ENCODE peak calls at places on chromosomes 13 and 19, in seven cellular contexts. Q is neural progenitor cell; F is kidney epithelial cell; K is AG10803; E is bronchial epithelial cell; I is CD8-positive, alpha-beta T cell; B is tibial nerve. G is an unnamed sample.

GRCh38 chr19:29804493-29804892 is 7.3 kb upstream of the CCNE1 start:
- DNase-seq in Q (no peak), F (no peak), K (no peak), E (no peak), I (no peak), B (no peak), G (no peak)

GRCh38 chr13:59483441-59484116 is 680.1 kb downstream of the DIAPH3 start:
- DNase-seq in Q (no peak), F (no peak), K (peak), E (no peak), I (no peak), B (no peak), G (no peak)

GRCh38 chr19:1221141-1221903 is 15.7 kb downstream of the STK11 start:
- DNase-seq in Q (peak), F (no peak), K (peak), E (no peak), I (no peak), B (no peak), G (no peak)

GRCh38 chr13:112444001-112444311 is 67.8 kb downstream of the SPACA7 start:
- DNase-seq in Q (peak), F (no peak), K (peak), E (peak), I (peak), B (peak), G (no peak)

GRCh38 chr13:33150146-33150545 is 133.9 kb downstream of the KL start:
- DNase-seq in Q (no peak), F (no peak), K (no peak), E (peak), I (no peak), B (no peak), G (no peak)

GRCh38 chr19:20238025-20238623 is 71.1 kb downstream of the ZNF486 start:
- DNase-seq in Q (peak), F (peak), K (peak), E (peak), I (peak), B (peak), G (peak)

GRCh38 chr19:37718357-37718756 is 1.2 kb downstream of the ZNF607 start:
- DNase-seq in Q (peak), F (no peak), K (no peak), E (peak), I (no peak), B (no peak), G (no peak)

GRCh38 chr19:17741456-17741855 is 9.8 kb upstream of the FCHO1 start:
- DNase-seq in Q (no peak), F (no peak), K (no peak), E (no peak), I (no peak), B (no peak), G (no peak)

GRCh38 chr13:39268398-39268797 is 230.1 kb downstream of the NHLRC3 start:
- DNase-seq in Q (no peak), F (no peak), K (no peak), E (no peak), I (no peak), B (no peak), G (no peak)

GRCh38 chr19:38727868-38728660 is 16.2 kb downstream of the CAPN12 start:
- DNase-seq in Q (no peak), F (no peak), K (no peak), E (no peak), I (no peak), B (no peak), G (no peak)

GRCh38 chr19:38394488-38394887 is 6.0 kb downstream of the SPRED3 start:
- DNase-seq in Q (peak), F (no peak), K (no peak), E (peak), I (peak), B (no peak), G (no peak)

GRCh38 chr19:38989066-38989605 is 13.6 kb upstream of the FBXO17 start:
- DNase-seq in Q (peak), F (no peak), K (peak), E (no peak), I (no peak), B (no peak), G (no peak)

GRCh38 chr13:113474179-113474578 is 16.3 kb downstream of the DCUN1D2 start:
- DNase-seq in Q (no peak), F (no peak), K (peak), E (no peak), I (no peak), B (no peak), G (no peak)

GRCh38 chr19:11265785-11266236 is 3.5 kb upstream of the DOCK6 start:
- DNase-seq in Q (no peak), F (no peak), K (no peak), E (peak), I (no peak), B (no peak), G (no peak)

GRCh38 chr19:2188708-2189385 is 25.1 kb downstream of the DOT1L start:
- DNase-seq in Q (no peak), F (no peak), K (peak), E (peak), I (no peak), B (no peak), G (no peak)

GRCh38 chr19:48970923-48971395 is 5.8 kb downstream of the FTL start:
- DNase-seq in Q (peak), F (no peak), K (peak), E (peak), I (peak), B (peak), G (no peak)

GRCh38 chr19:23916991-23917390 is 2.3 kb downstream of the ZNF726 start:
- DNase-seq in Q (no peak), F (no peak), K (peak), E (peak), I (no peak), B (no peak), G (peak)

GRCh38 chr13:44872751-44873150 is 116.5 kb downstream of the NUFIP1 start:
- DNase-seq in Q (no peak), F (no peak), K (no peak), E (no peak), I (no peak), B (no peak), G (no peak)

GRCh38 chr13:76939215-76939614 is 9.1 kb upstream of the ACOD1 start:
- DNase-seq in Q (no peak), F (no peak), K (peak), E (peak), I (no peak), B (no peak), G (no peak)

GRCh38 chr13:66102864-66103263 is 1127.3 kb downstream of the PCDH9 start:
- DNase-seq in Q (no peak), F (no peak), K (peak), E (no peak), I (no peak), B (no peak), G (no peak)

GRCh38 chr13:68369739-68370138 is 1139.6 kb upstream of the PCDH9 start:
- DNase-seq in Q (no peak), F (peak), K (no peak), E (peak), I (no peak), B (no peak), G (no peak)

GRCh38 chr19:49795615-49796014 is 17.5 kb downstream of the FUZ start:
- DNase-seq in Q (no peak), F (no peak), K (no peak), E (no peak), I (no peak), B (no peak), G (no peak)

GRCh38 chr19:29660835-29661234 is 4.4 kb upstream of the PLEKHF1 start:
- DNase-seq in Q (no peak), F (no peak), K (no peak), E (no peak), I (peak), B (no peak), G (no peak)

DNA sequence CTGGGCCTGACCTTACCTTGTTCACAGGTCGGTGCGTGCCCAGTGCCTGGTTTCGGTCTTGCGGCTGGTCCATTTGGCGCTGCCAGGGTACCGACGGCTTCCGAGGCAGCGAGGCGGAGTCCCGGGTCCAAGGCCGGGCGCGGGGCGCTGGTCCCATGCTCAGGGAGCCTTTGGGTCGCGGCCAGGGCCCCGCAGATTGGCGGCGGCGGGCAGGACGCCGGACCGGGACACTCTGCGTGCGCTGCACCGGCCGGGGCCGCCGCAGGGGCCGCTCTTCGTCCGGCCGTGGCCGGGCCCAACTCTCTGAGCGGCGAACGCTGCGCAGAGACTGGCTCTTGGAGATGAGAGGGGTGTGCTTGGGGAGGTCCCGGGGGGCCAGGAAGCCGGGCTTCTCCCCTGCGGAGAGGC is 3.3 kb upstream of the WIZ start:
- DNase-seq in Q (peak), F (no peak), K (no peak), E (no peak), I (no peak), B (no peak), G (no peak)
- H3K4me3 ChIP-seq in Q (peak), F (peak), K (peak), E (peak), I (no peak), B (peak), G (peak)

GRCh38 chr13:51923983-51924539 is 62.3 kb downstream of the CCDC70 start:
- DNase-seq in Q (peak), F (no peak), K (no peak), E (no peak), I (no peak), B (no peak), G (no peak)
- TF ChIP-seq CTCF in Q (peak), F (peak), K (peak), E (peak), I (no peak), B (no peak), G (peak)

GRCh38 chr19:7905298-7905697 is 1.6 kb downstream of the MAP2K7 start:
- DNase-seq in Q (no peak), F (no peak), K (no peak), E (no peak), I (no peak), B (no peak), G (no peak)
- H3K4me3 ChIP-seq in Q (no peak), F (no peak), K (peak), E (no peak), I (no peak), B (peak), G (peak)

GRCh38 chr19:35590875-35591274 is 4.9 kb downstream of the PMIS2 start:
- DNase-seq in Q (no peak), F (no peak), K (no peak), E (no peak), I (no peak), B (no peak), G (no peak)

GRCh38 chr19:35595928-35596327 is 10.0 kb downstream of the PMIS2 start:
- DNase-seq in Q (no peak), F (no peak), K (no peak), E (no peak), I (no peak), B (no peak), G (no peak)

GRCh38 chr19:35587326-35587725 is 1.4 kb downstream of the PMIS2 start:
- DNase-seq in Q (no peak), F (no peak), K (peak), E (no peak), I (no peak), B (no peak), G (no peak)

GRCh38 chr19:35596366-35596999 is 10.5 kb downstream of the PMIS2 start:
- DNase-seq in Q (no peak), F (no peak), K (no peak), E (no peak), I (no peak), B (no peak), G (no peak)

GRCh38 chr19:35592226-35592625 is 6.3 kb downstream of the PMIS2 start:
- DNase-seq in Q (peak), F (no peak), K (peak), E (peak), I (no peak), B (no peak), G (no peak)
- TF ChIP-seq CTCF in Q (peak), F (peak), K (peak), E (peak), I (peak), B (no peak), G (peak)

DNA sequence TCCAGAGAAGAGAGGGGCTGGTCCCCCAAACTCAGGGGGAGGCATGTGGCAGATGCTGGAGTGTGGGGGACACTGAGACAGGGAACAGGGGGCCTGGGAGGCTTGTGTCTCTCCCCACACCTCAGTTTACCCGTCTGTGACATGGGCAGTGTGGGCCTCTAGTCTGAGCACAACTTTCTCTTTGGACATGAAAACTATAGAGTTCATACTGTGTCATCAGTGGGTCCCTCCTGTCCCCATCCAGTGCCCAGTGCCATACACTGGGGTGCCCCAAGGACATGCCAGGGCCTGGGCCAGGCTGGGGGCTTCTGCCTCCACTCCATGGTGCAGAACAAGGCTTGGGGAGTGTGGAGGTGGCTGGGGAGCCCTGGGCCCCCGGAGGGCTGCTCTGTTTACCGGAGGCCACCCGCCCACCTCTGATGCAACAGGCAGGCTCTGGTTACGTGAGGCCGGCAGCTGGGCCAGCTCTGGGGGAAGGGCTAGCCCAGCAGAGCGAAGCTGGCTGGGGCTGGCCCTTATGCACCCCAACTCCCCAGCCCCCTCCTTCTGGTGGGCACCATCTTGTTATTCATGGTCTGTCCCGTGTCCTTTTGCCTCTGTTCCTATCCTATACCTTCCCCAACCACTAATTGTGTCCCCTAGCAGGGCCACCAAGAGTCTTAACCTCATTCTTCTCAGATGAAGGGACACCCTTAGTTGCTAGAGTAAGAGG is 1.9 kb upstream of the MEF2B start:
- DNase-seq in Q (no peak), F (no peak), K (peak), E (no peak), I (no peak), B (no peak), G (no peak)
- H3K4me3 ChIP-seq in Q (no peak), F (no peak), K (no peak), E (no peak), I (no peak), B (no peak), G (no peak)

GRCh38 chr19:42388851-42389489 is 1.1 kb downstream of the CNFN start:
- DNase-seq in Q (no peak), F (no peak), K (no peak), E (no peak), I (no peak), B (no peak), G (no peak)
- TF ChIP-seq CTCF in Q (no peak), F (no peak), K (no peak), E (no peak), I (no peak), B (no peak), G (no peak)

GRCh38 chr19:40570313-40571004 is 6.2 kb upstream of the SHKBP1 start:
- DNase-seq in Q (peak), F (peak), K (peak), E (peak), I (peak), B (peak), G (peak)
- H3K4me3 ChIP-seq in Q (peak), F (peak), K (peak), E (peak), I (peak), B (peak), G (peak)